ENCODE peak calls at places on chromosomes 4 and X, in seven cellular contexts. One of them, this sample, is unnamed.

GRCh38 chrX:156004256-156004655 is 6.8 kb downstream of the IL9R start:
- DNase-seq in IMR-90: no peak
- DNase-seq in trophoblast cell: no peak
- DNase-seq in H1: no peak
- DNase-seq in mesenchymal stem cell: no peak
- DNase-seq in H9: no peak
- DNase-seq in neuronal stem cell: no peak
- DNase-seq in this sample: no peak

GRCh38 chr4:154332681-154333421 is 158.7 kb downstream of the DCHS2 start:
- DNase-seq in neuronal stem cell: no peak
- DNase-seq in mesenchymal stem cell: peak
- DNase-seq in IMR-90: peak
- DNase-seq in H9: peak
- DNase-seq in H1: peak
- DNase-seq in trophoblast cell: peak
- DNase-seq in this sample: peak

GRCh38 chrX:22589845-22590244 is 317.1 kb downstream of the CBLL2 start:
- DNase-seq in trophoblast cell: no peak
- DNase-seq in H1: no peak
- DNase-seq in IMR-90: no peak
- DNase-seq in mesenchymal stem cell: no peak
- DNase-seq in neuronal stem cell: no peak
- DNase-seq in H9: no peak
- DNase-seq in this sample: no peak

GRCh38 chr4:1246111-1246881 is 2.6 kb downstream of the CTBP1 start:
- DNase-seq in H1: no peak
- DNase-seq in H9: peak
- DNase-seq in mesenchymal stem cell: peak
- DNase-seq in IMR-90: no peak
- DNase-seq in neuronal stem cell: no peak
- DNase-seq in trophoblast cell: peak
- DNase-seq in this sample: no peak

GRCh38 chr4:83267121-83267834 is 17.3 kb downstream of the COQ2 start:
- DNase-seq in mesenchymal stem cell: no peak
- DNase-seq in IMR-90: peak
- DNase-seq in neuronal stem cell: no peak
- DNase-seq in H9: no peak
- DNase-seq in trophoblast cell: peak
- DNase-seq in H1: no peak
- DNase-seq in this sample: no peak

GRCh38 chr4:73006286-73006990 is 63.1 kb downstream of the COX18 start:
- DNase-seq in H9: no peak
- DNase-seq in mesenchymal stem cell: no peak
- DNase-seq in neuronal stem cell: no peak
- DNase-seq in H1: no peak
- DNase-seq in trophoblast cell: no peak
- DNase-seq in IMR-90: no peak
- DNase-seq in this sample: no peak

GRCh38 chr4:79173186-79173585 is 152.7 kb downstream of the NAA11 start:
- DNase-seq in neuronal stem cell: no peak
- DNase-seq in H1: no peak
- DNase-seq in H9: no peak
- DNase-seq in IMR-90: no peak
- DNase-seq in mesenchymal stem cell: no peak
- DNase-seq in trophoblast cell: no peak
- DNase-seq in this sample: no peak

GRCh38 chrX:7164174-7164573 is 16.2 kb upstream of the PUDP start:
- DNase-seq in neuronal stem cell: no peak
- DNase-seq in IMR-90: no peak
- DNase-seq in H9: no peak
- DNase-seq in H1: no peak
- DNase-seq in trophoblast cell: no peak
- DNase-seq in mesenchymal stem cell: no peak
- DNase-seq in this sample: peak

GRCh38 chrX:108584617-108585211 is 145.1 kb downstream of the COL4A5 start:
- DNase-seq in H9: peak
- DNase-seq in neuronal stem cell: peak
- DNase-seq in trophoblast cell: peak
- DNase-seq in mesenchymal stem cell: peak
- DNase-seq in H1: no peak
- DNase-seq in IMR-90: no peak
- DNase-seq in this sample: peak

GRCh38 chrX:134548257-134548732 is 88.3 kb downstream of the HPRT1 start:
- DNase-seq in IMR-90: no peak
- DNase-seq in mesenchymal stem cell: peak
- DNase-seq in trophoblast cell: no peak
- DNase-seq in neuronal stem cell: no peak
- DNase-seq in H9: no peak
- DNase-seq in H1: no peak
- DNase-seq in this sample: peak

GRCh38 chr4:146183209-146183608 is 7.7 kb downstream of the LSM6 start:
- DNase-seq in H9: no peak
- DNase-seq in IMR-90: no peak
- DNase-seq in mesenchymal stem cell: no peak
- DNase-seq in neuronal stem cell: no peak
- DNase-seq in H1: no peak
- DNase-seq in trophoblast cell: no peak
- DNase-seq in this sample: no peak

GRCh38 chr4:146186556-146186955 is 11.0 kb downstream of the LSM6 start:
- DNase-seq in mesenchymal stem cell: no peak
- DNase-seq in IMR-90: no peak
- DNase-seq in H9: no peak
- DNase-seq in neuronal stem cell: no peak
- DNase-seq in H1: no peak
- DNase-seq in trophoblast cell: no peak
- DNase-seq in this sample: no peak

GRCh38 chr4:146179784-146180405 is 4.4 kb downstream of the LSM6 start:
- DNase-seq in trophoblast cell: no peak
- DNase-seq in H1: no peak
- DNase-seq in neuronal stem cell: no peak
- DNase-seq in H9: no peak
- DNase-seq in IMR-90: no peak
- DNase-seq in mesenchymal stem cell: no peak
- DNase-seq in this sample: peak

DNA sequence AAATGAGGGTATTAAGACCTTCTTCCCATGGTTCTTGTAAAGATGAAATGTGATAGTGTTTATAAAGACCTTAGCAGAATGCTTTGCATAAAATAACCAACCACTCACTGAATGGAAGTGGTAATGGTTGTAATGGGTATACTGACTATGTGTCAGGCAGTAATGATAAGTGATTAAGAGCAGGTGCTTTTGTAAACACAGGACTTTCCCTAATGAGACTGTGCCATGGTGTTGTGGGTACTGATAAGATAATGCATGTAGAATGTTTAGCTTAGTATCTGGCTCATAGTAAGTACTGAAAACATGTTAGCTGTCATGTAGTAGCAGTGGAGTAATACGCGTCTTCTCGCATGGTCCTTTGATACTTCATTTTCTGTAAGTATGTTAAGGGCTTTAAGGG is 6.9 kb downstream of the LSM6 start:
- DNase-seq in neuronal stem cell: no peak
- DNase-seq in IMR-90: no peak
- DNase-seq in H1: no peak
- DNase-seq in trophoblast cell: no peak
- DNase-seq in H9: no peak
- DNase-seq in mesenchymal stem cell: no peak
- DNase-seq in this sample: no peak
- H3K18ac ChIP-seq in neuronal stem cell: no peak
- H3K18ac ChIP-seq in IMR-90: no peak
- H3K18ac ChIP-seq in H1: no peak
- H3K18ac ChIP-seq in trophoblast cell: no peak
- H3K18ac ChIP-seq in H9: no peak
- H3K18ac ChIP-seq in mesenchymal stem cell: no peak
- H3K18ac ChIP-seq in this sample: no peak

GRCh38 chrX:35787867-35788266 is 10.3 kb upstream of the MAGEB16 start:
- DNase-seq in IMR-90: no peak
- DNase-seq in H1: no peak
- DNase-seq in H9: no peak
- DNase-seq in trophoblast cell: peak
- DNase-seq in mesenchymal stem cell: no peak
- DNase-seq in neuronal stem cell: no peak
- DNase-seq in this sample: peak
- H3K18ac ChIP-seq in IMR-90: no peak
- H3K18ac ChIP-seq in H1: no peak
- H3K18ac ChIP-seq in H9: no peak
- H3K18ac ChIP-seq in trophoblast cell: no peak
- H3K18ac ChIP-seq in mesenchymal stem cell: no peak
- H3K18ac ChIP-seq in neuronal stem cell: no peak
- H3K18ac ChIP-seq in this sample: no peak

GRCh38 chr4:81492596-81492995 is 20.9 kb upstream of the RASGEF1B start:
- DNase-seq in neuronal stem cell: no peak
- DNase-seq in H1: no peak
- DNase-seq in H9: no peak
- DNase-seq in mesenchymal stem cell: no peak
- DNase-seq in IMR-90: no peak
- DNase-seq in trophoblast cell: peak
- DNase-seq in this sample: no peak

GRCh38 chr4:81491943-81492342 is 20.2 kb upstream of the RASGEF1B start:
- DNase-seq in H9: no peak
- DNase-seq in mesenchymal stem cell: no peak
- DNase-seq in IMR-90: no peak
- DNase-seq in H1: no peak
- DNase-seq in trophoblast cell: peak
- DNase-seq in neuronal stem cell: no peak
- DNase-seq in this sample: no peak

GRCh38 chr4:81490761-81491160 is 19.1 kb upstream of the RASGEF1B start:
- DNase-seq in mesenchymal stem cell: no peak
- DNase-seq in IMR-90: no peak
- DNase-seq in H9: no peak
- DNase-seq in neuronal stem cell: no peak
- DNase-seq in H1: no peak
- DNase-seq in trophoblast cell: no peak
- DNase-seq in this sample: no peak

GRCh38 chr4:81495308-81495707 is 23.6 kb upstream of the RASGEF1B start:
- DNase-seq in IMR-90: no peak
- DNase-seq in H9: no peak
- DNase-seq in mesenchymal stem cell: no peak
- DNase-seq in H1: no peak
- DNase-seq in neuronal stem cell: no peak
- DNase-seq in trophoblast cell: no peak
- DNase-seq in this sample: no peak

DNA sequence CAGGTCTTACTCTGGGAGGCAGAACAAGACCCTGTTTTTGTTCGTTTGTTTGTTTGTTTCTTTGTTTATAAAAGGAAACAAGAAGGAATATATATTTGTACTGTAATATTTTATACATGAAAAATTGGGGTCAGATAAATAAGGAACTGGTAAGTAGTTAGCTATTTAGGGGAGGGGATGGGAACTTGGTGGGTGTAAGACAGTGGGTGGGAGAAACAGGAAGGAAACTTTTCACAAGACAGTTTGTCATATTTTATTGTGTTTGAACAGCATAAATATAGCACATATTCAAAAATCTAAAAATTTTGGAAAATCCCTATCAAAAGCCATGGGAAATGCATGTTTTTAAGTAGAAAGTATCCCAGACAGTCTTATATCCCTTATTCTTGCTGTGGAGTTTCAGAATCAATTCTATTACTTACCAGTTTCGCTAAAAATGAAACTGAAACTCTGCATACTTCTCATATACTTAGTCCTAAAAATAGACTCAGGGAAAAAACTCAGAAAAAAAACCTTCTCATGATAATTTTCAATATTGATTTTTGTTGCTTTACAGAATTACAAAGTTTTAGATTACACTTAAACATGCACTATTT is 22.3 kb upstream of the RASGEF1B start:
- DNase-seq in trophoblast cell: peak
- DNase-seq in mesenchymal stem cell: peak
- DNase-seq in H9: no peak
- DNase-seq in H1: no peak
- DNase-seq in neuronal stem cell: no peak
- DNase-seq in IMR-90: no peak
- DNase-seq in this sample: no peak
- H3K18ac ChIP-seq in trophoblast cell: no peak
- H3K18ac ChIP-seq in mesenchymal stem cell: no peak
- H3K18ac ChIP-seq in H9: no peak
- H3K18ac ChIP-seq in H1: no peak
- H3K18ac ChIP-seq in neuronal stem cell: no peak
- H3K18ac ChIP-seq in IMR-90: no peak
- H3K18ac ChIP-seq in this sample: no peak

GRCh38 chr4:121477480-121477879 is 96.7 kb upstream of the QRFPR start:
- DNase-seq in H9: no peak
- DNase-seq in H1: no peak
- DNase-seq in IMR-90: no peak
- DNase-seq in neuronal stem cell: no peak
- DNase-seq in trophoblast cell: no peak
- DNase-seq in mesenchymal stem cell: no peak
- DNase-seq in this sample: no peak
- H3K18ac ChIP-seq in H9: no peak
- H3K18ac ChIP-seq in H1: no peak
- H3K18ac ChIP-seq in IMR-90: no peak
- H3K18ac ChIP-seq in neuronal stem cell: no peak
- H3K18ac ChIP-seq in trophoblast cell: no peak
- H3K18ac ChIP-seq in mesenchymal stem cell: no peak
- H3K18ac ChIP-seq in this sample: no peak

DNA sequence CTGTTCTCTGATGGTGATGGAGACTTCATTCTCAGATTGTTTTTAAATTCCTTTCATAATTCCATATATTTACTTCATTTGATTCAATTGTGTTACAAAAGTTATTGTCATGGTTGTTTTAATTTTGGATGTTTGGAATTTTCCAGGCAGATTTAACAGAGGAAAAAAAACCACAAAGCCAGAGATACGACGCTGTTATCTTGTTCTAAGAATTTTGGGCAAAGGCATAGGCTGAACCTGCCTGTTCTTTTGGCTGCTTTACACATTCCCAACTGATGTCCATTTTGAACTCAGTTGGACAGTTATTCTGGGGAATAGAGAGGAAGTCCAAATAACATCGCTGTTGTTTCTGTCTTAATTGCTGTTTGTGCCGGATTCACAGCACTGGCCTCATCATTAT is 65.7 kb downstream of the LINC00632 start:
- DNase-seq in IMR-90: no peak
- DNase-seq in H9: no peak
- DNase-seq in mesenchymal stem cell: no peak
- DNase-seq in trophoblast cell: no peak
- DNase-seq in neuronal stem cell: no peak
- DNase-seq in H1: no peak
- DNase-seq in this sample: no peak
- H3K18ac ChIP-seq in IMR-90: no peak
- H3K18ac ChIP-seq in H9: no peak
- H3K18ac ChIP-seq in mesenchymal stem cell: no peak
- H3K18ac ChIP-seq in trophoblast cell: no peak
- H3K18ac ChIP-seq in neuronal stem cell: no peak
- H3K18ac ChIP-seq in H1: no peak
- H3K18ac ChIP-seq in this sample: no peak

DNA sequence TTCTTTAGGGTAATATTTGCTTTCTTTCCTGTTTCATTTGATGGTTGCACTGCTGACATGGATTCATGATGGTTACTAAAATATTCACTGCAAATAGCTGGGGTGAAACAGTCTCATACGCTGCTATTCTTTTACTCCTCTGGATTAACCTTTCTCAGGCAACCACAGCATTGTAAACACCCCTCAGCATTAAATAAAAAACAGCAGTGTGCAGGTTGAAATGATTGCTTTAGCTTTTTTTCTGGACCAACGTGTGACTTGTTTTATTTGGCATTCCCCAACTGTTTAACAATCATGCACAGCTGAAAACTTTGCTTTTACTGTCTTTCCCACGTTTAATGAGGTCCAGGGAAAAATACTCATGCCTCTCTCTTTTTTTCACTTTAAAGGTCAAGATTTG is 490.8 kb downstream of the RAPGEF2 start:
- DNase-seq in neuronal stem cell: no peak
- DNase-seq in H1: no peak
- DNase-seq in mesenchymal stem cell: no peak
- DNase-seq in H9: no peak
- DNase-seq in IMR-90: no peak
- DNase-seq in trophoblast cell: no peak
- DNase-seq in this sample: no peak
- H3K18ac ChIP-seq in neuronal stem cell: no peak
- H3K18ac ChIP-seq in H1: no peak
- H3K18ac ChIP-seq in mesenchymal stem cell: no peak
- H3K18ac ChIP-seq in H9: no peak
- H3K18ac ChIP-seq in IMR-90: no peak
- H3K18ac ChIP-seq in trophoblast cell: no peak
- H3K18ac ChIP-seq in this sample: peak